ENCODE peak calls at places on chromosomes 11 and 22, in six cellular contexts. K is CD4-positive, alpha-beta T cell; W is HCT116; X is heart left ventricle; B is tibial artery; G is mesenchymal stem cell. A is an unnamed sample.
A peak's percentile ranks its signal among the peaks of the same experiment; 100 is the strongest.

GRCh38 chr11:113546757-113547507 is 71.7 kb upstream of the DRD2 start:
- DNase-seq in K (no peak), W (no peak), X (no peak), B (no peak), G (peak; percentile 79), A (no peak)

GRCh38 chr22:19430890-19431541 is 517 bp downstream of the HIRA start:
- DNase-seq in K (peak; percentile 4), W (no peak), X (peak; percentile 29), B (no peak), G (peak; percentile 59), A (peak; percentile 57)

GRCh38 chr22:19959043-19959586 is 17.5 kb upstream of the TXNRD2 start:
- DNase-seq in K (no peak), W (peak; percentile 65), X (peak; percentile 77), B (peak; percentile 76), G (peak; percentile 88), A (peak; percentile 77)

GRCh38 chr11:127926721-127927120 is 660.6 kb downstream of the ETS1 start:
- DNase-seq in K (no peak), W (no peak), X (no peak), B (no peak), G (no peak), A (no peak)

GRCh38 chr11:18705651-18706281 is 7.2 kb downstream of the TMEM86A start:
- DNase-seq in K (no peak), W (no peak), X (no peak), B (peak; percentile 41), G (no peak), A (peak; percentile 54)

GRCh38 chr11:33997473-33998347 is 53.8 kb upstream of the CAPRIN1 start:
- DNase-seq in K (no peak), W (no peak), X (no peak), B (no peak), G (peak; percentile 16), A (no peak)

GRCh38 chr11:16606784-16607674 is 131.4 kb upstream of the C11orf58 start:
- DNase-seq in K (no peak), W (no peak), X (peak; percentile 76), B (peak; percentile 41), G (peak; percentile 60), A (peak; percentile 59)

GRCh38 chr11:103609117-103610066 is 427.0 kb upstream of the DDI1 start:
- DNase-seq in K (no peak), W (peak; percentile 78), X (no peak), B (no peak), G (peak; percentile 95), A (no peak)

GRCh38 chr11:20611445-20611844 is 12.0 kb downstream of the SLC6A5 start:
- DNase-seq in K (no peak), W (no peak), X (no peak), B (no peak), G (no peak), A (no peak)
- H3K27me3 ChIP-seq in K (peaks cover 56% of the 10 kb centered on the region), W (peaks cover 27% of the 10 kb centered on the region), X (peaks cover 9% of the 10 kb centered on the region), B (peaks cover 68% of the 10 kb centered on the region), G (peaks cover 61% of the 10 kb centered on the region), A (peaks cover 14% of the 10 kb centered on the region)

GRCh38 chr11:118631109-118631508 is 23.7 kb downstream of the PHLDB1 start:
- DNase-seq in K (no peak), W (no peak), X (no peak), B (no peak), G (no peak), A (no peak)
- H3K27me3 ChIP-seq in K (no peaks in the 10 kb centered on the region), W (no peaks in the 10 kb centered on the region), X (no peaks in the 10 kb centered on the region), B (no peaks in the 10 kb centered on the region), G (no peaks in the 10 kb centered on the region), A (no peaks in the 10 kb centered on the region)

DNA sequence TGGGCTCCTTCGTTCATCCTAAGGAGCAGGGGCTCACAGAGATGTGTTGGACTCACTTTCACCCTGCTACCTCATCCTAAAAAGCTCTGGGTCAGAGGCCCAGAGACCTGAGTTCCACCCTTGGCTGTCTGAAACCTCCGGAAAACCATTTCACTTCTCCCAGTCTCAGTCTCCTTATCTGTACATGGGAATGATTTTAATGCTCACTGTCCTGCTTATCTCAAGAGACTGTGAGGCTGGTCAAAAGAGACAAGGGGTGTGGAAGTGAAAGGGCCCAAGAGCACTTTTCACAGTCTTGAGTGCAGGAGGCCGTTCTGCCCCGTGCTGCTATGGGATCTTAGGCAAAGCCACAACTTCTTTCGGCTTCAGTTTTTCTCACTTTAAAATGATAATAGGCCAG is 13.2 kb upstream of the NPAS4 start:
- DNase-seq in K (no peak), W (no peak), X (no peak), B (no peak), G (no peak), A (no peak)
- H3K27me3 ChIP-seq in K (peaks cover 4% of the 10 kb centered on the region), W (peaks cover 17% of the 10 kb centered on the region), X (no peaks in the 10 kb centered on the region), B (peaks cover 22% of the 10 kb centered on the region), G (peaks cover 78% of the 10 kb centered on the region), A (no peaks in the 10 kb centered on the region)

GRCh38 chr22:36701941-36702640 is 1.5 kb downstream of the CACNG2 start:
- DNase-seq in K (no peak), W (no peak), X (no peak), B (no peak), G (no peak), A (no peak)
- H3K27me3 ChIP-seq in K (peaks cover 83% of the 10 kb centered on the region), W (peaks cover 77% of the 10 kb centered on the region), X (peaks cover 5% of the 10 kb centered on the region), B (peaks cover 87% of the 10 kb centered on the region), G (peaks cover 92% of the 10 kb centered on the region), A (peaks cover 12% of the 10 kb centered on the region)

GRCh38 chr11:69879734-69880005 is 60.5 kb upstream of the FGF3 start:
- DNase-seq in K (no peak), W (no peak), X (no peak), B (no peak), G (no peak), A (no peak)

GRCh38 chr11:69880041-69880802 is 61.0 kb upstream of the FGF3 start:
- DNase-seq in K (no peak), W (no peak), X (no peak), B (no peak), G (no peak), A (no peak)

GRCh38 chr11:69882270-69882608 is 63.0 kb upstream of the FGF3 start:
- DNase-seq in K (no peak), W (no peak), X (no peak), B (no peak), G (no peak), A (no peak)

GRCh38 chr11:69881467-69882269 is 62.5 kb upstream of the FGF3 start:
- DNase-seq in K (no peak), W (no peak), X (no peak), B (no peak), G (no peak), A (no peak)

GRCh38 chr11:69880803-69881445 is 61.7 kb upstream of the FGF3 start:
- DNase-seq in K (no peak), W (no peak), X (no peak), B (no peak), G (no peak), A (no peak)
- H3K27me3 ChIP-seq in K (no peaks in the 10 kb centered on the region), W (no peaks in the 10 kb centered on the region), X (no peaks in the 10 kb centered on the region), B (peaks cover 60% of the 10 kb centered on the region), G (peaks cover 72% of the 10 kb centered on the region), A (no peaks in the 10 kb centered on the region)

GRCh38 chr11:367956-368413 is 1.3 kb upstream of the B4GALNT4 start:
- DNase-seq in K (no peak), W (no peak), X (no peak), B (no peak), G (no peak), A (no peak)
- H3K27me3 ChIP-seq in K (peaks cover 25% of the 10 kb centered on the region), W (no peaks in the 10 kb centered on the region), X (peaks cover 29% of the 10 kb centered on the region), B (peaks cover 72% of the 10 kb centered on the region), G (peaks cover 66% of the 10 kb centered on the region), A (peaks cover 5% of the 10 kb centered on the region)

DNA sequence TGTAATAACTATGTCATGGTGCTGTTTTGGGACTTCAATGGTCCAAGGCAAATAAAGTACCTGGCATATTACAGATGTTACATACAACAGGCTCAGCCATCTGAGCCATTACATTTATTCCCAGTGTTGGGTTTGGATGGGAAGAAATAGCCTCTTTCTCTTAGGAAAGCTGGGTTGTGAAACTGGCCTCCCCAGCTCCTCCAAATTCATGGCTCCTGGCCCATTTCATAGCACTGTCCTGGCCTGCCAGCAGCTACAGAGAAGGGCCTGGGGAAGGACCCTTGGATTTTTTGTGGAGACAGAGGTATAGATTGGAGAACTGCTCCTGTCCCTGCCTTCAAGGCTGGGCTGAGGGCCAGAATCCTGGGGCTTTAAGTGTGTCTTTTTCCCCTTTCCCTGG is 18.0 kb downstream of the PKNOX2 start:
- DNase-seq in K (no peak), W (no peak), X (no peak), B (peak; percentile 37), G (no peak), A (no peak)
- H3K27me3 ChIP-seq in K (peaks cover 19% of the 10 kb centered on the region), W (peaks cover 34% of the 10 kb centered on the region), X (no peaks in the 10 kb centered on the region), B (peaks cover under 1% of the 10 kb centered on the region), G (peaks cover 16% of the 10 kb centered on the region), A (no peaks in the 10 kb centered on the region)

DNA sequence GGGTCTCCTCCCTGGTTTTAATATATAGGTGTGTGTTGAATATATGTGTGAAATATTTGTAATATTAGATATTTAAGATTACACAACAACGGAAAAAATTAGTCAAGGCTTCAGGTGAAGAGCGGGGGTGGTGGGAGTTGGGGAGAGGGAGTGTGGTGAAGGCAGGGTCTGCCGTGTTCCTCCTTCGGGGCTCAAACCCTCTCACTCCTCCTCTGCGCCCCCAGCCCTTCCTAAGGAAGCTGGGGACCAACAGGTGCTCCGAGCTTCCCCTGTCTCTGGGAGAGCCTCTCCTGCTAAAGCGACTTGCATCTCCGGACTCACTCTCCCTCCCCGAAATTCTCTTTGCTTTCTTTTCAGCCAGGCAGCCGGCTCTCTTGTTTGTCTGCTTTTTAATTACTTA is 950 bp upstream of the CADM1 start:
- DNase-seq in K (no peak), W (no peak), X (no peak), B (no peak), G (no peak), A (peak; percentile 16)
- H3K27me3 ChIP-seq in K (peaks cover 77% of the 10 kb centered on the region), W (no peaks in the 10 kb centered on the region), X (no peaks in the 10 kb centered on the region), B (peaks cover 24% of the 10 kb centered on the region), G (peaks cover 81% of the 10 kb centered on the region), A (no peaks in the 10 kb centered on the region)

DNA sequence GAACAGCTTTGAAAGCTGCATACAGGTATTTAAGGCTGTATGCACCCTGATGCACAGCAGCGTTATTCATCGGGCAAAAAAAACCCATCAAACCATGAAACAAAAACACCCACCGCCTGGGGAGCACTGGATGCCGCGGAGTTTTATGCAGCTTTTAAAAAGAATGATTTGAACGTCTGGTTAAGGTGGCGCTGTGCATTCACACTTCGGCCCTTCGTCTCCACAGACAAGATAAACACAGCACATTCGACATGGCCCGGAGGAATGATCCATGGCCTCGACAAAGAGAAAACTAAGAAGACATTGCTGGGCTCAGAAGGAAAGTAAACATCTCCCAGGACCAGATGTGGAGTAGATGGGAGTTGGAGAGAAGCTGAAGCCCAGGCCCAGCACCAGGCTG is 40.8 kb upstream of the GAL start:
- DNase-seq in K (no peak), W (peak; percentile 8), X (no peak), B (no peak), G (no peak), A (no peak)
- H3K27me3 ChIP-seq in K (peaks cover 4% of the 10 kb centered on the region), W (no peaks in the 10 kb centered on the region), X (no peaks in the 10 kb centered on the region), B (peaks cover 20% of the 10 kb centered on the region), G (peaks cover 73% of the 10 kb centered on the region), A (no peaks in the 10 kb centered on the region)

GRCh38 chr22:49726022-49726681 is 101.5 kb downstream of the BRD1 start:
- DNase-seq in K (no peak), W (no peak), X (no peak), B (no peak), G (no peak), A (no peak)

GRCh38 chr22:49723478-49724029 is 104.1 kb downstream of the BRD1 start:
- DNase-seq in K (no peak), W (no peak), X (no peak), B (no peak), G (no peak), A (no peak)

GRCh38 chr22:49724030-49724892 is 103.4 kb downstream of the BRD1 start:
- DNase-seq in K (peak; percentile 15), W (no peak), X (no peak), B (no peak), G (no peak), A (no peak)

GRCh38 chr22:49725516-49725915 is 102.2 kb downstream of the BRD1 start:
- DNase-seq in K (no peak), W (no peak), X (no peak), B (no peak), G (no peak), A (no peak)

GRCh38 chr22:49724893-49725489 is 102.7 kb downstream of the BRD1 start:
- DNase-seq in K (peak; percentile 68), W (peak; percentile 10), X (peak; percentile 56), B (peak; percentile 45), G (peak; percentile 29), A (peak; percentile 61)
- H3K27me3 ChIP-seq in K (peaks cover 37% of the 10 kb centered on the region), W (peaks cover 59% of the 10 kb centered on the region), X (peaks cover 16% of the 10 kb centered on the region), B (peaks cover 49% of the 10 kb centered on the region), G (peaks cover 56% of the 10 kb centered on the region), A (peaks cover 11% of the 10 kb centered on the region)

A was measured in body of pancreas.